ENCODE peak calls at places on chromosomes 13 and 19, in ten cellular contexts. R is brain pericyte; U is GF-D8; B is stimulated activated CD4-positive, alpha-beta T cell treated with anti-CD3 and anti-CD28 coated beads, Interleukin-4, amount 100 ng/mL, for 48 hours; W is endothelial cell; N is neural progenitor cell; H is bronchial epithelial cell; P is iPS-NIHi11; X is GM04503; A is AG09319. D is an unnamed sample.

GRCh38 chr13:88376762-88377388 is 705.7 kb downstream of the SLITRK5 start:
- DNase-seq in R (no peak), U (no peak), B (no peak), W (no peak), N (no peak), H (peak), P (no peak), X (no peak), A (no peak), D (no peak)

GRCh38 chr13:19836472-19836871 is 27.0 kb downstream of the ZMYM5 start:
- DNase-seq in R (no peak), U (no peak), B (no peak), W (no peak), N (no peak), H (peak), P (no peak), X (no peak), A (no peak), D (no peak)

GRCh38 chr19:46718934-46719551 is 2.1 kb upstream of the PRKD2 start:
- DNase-seq in R (no peak), U (peak), B (no peak), W (no peak), N (no peak), H (no peak), P (no peak), X (no peak), A (no peak), D (peak)

GRCh38 chr13:94798738-94799137 is 86.4 kb upstream of the SOX21 start:
- DNase-seq in R (no peak), U (no peak), B (no peak), W (no peak), N (no peak), H (no peak), P (no peak), X (no peak), A (no peak), D (no peak)

GRCh38 chr13:43848250-43848649 is 31.3 kb downstream of the CCDC122 start:
- DNase-seq in R (no peak), U (peak), B (no peak), W (no peak), N (no peak), H (peak), P (no peak), X (peak), A (peak), D (no peak)

GRCh38 chr13:47841131-47841530 is 159.9 kb downstream of the SUCLA2 start:
- DNase-seq in R (no peak), U (no peak), B (no peak), W (no peak), N (no peak), H (no peak), P (no peak), X (no peak), A (no peak), D (no peak)

GRCh38 chr13:20534038-20534608 is 8.5 kb upstream of the CRYL1 start:
- DNase-seq in R (no peak), U (no peak), B (no peak), W (no peak), N (no peak), H (no peak), P (no peak), X (no peak), A (no peak), D (no peak)

GRCh38 chr19:7618366-7618765 is 11.0 kb downstream of the XAB2 start:
- DNase-seq in R (no peak), U (no peak), B (no peak), W (no peak), N (no peak), H (no peak), P (no peak), X (no peak), A (no peak), D (no peak)

GRCh38 chr13:60012503-60012902 is 151.2 kb downstream of the DIAPH3 start:
- DNase-seq in R (no peak), U (no peak), B (no peak), W (no peak), N (no peak), H (peak), P (peak), X (no peak), A (no peak), D (no peak)

GRCh38 chr13:45108716-45109706 is 11.3 kb upstream of the GTF2F2 start:
- DNase-seq in R (no peak), U (no peak), B (no peak), W (no peak), N (no peak), H (no peak), P (no peak), X (no peak), A (no peak), D (peak)

GRCh38 chr13:95783747-95784146 is 106.8 kb downstream of the DNAJC3 start:
- DNase-seq in R (no peak), U (no peak), B (no peak), W (no peak), N (no peak), H (no peak), P (no peak), X (no peak), A (no peak), D (no peak)

GRCh38 chr19:50639121-50640112 is at the start of gene SYT3:
- DNase-seq in R (no peak), U (no peak), B (peak), W (no peak), N (peak), H (no peak), P (peak), X (no peak), A (no peak), D (peak)

GRCh38 chr19:7850429-7850819 is 20.4 kb downstream of the EVI5L start:
- DNase-seq in R (no peak), U (no peak), B (no peak), W (no peak), N (no peak), H (no peak), P (no peak), X (no peak), A (no peak), D (no peak)

GRCh38 chr19:2239173-2239572 is 2.5 kb downstream of the SF3A2 start:
- DNase-seq in R (no peak), U (peak), B (no peak), W (no peak), N (no peak), H (no peak), P (no peak), X (no peak), A (no peak), D (no peak)

GRCh38 chr13:30564489-30564888 is 53.2 kb upstream of the USPL1 start:
- DNase-seq in R (no peak), U (no peak), B (no peak), W (no peak), N (no peak), H (no peak), P (no peak), X (no peak), A (no peak), D (no peak)

GRCh38 chr19:6769006-6769637 is 1.9 kb upstream of the SH2D3A start:
- DNase-seq in R (no peak), U (no peak), B (no peak), W (no peak), N (peak), H (no peak), P (peak), X (no peak), A (no peak), D (peak)

GRCh38 chr19:16185925-16186234 is 670 bp downstream of the FAM32A start:
- DNase-seq in R (no peak), U (no peak), B (no peak), W (no peak), N (no peak), H (no peak), P (peak), X (no peak), A (no peak), D (no peak)

GRCh38 chr13:53200498-53201453 is 172.2 kb downstream of the OLFM4 start:
- DNase-seq in R (no peak), U (no peak), B (peak), W (peak), N (peak), H (no peak), P (peak), X (no peak), A (no peak), D (peak)

GRCh38 chr19:2167896-2168618 is 4.3 kb downstream of the DOT1L start:
- DNase-seq in R (no peak), U (peak), B (no peak), W (no peak), N (no peak), H (no peak), P (no peak), X (no peak), A (no peak), D (peak)

GRCh38 chr13:108263961-108264360 is 5.6 kb upstream of the TNFSF13B start:
- DNase-seq in R (no peak), U (no peak), B (no peak), W (no peak), N (no peak), H (no peak), P (no peak), X (no peak), A (no peak), D (no peak)

GRCh38 chr19:34960103-34960805 is 3.8 kb downstream of the ZNF792 start:
- DNase-seq in R (no peak), U (no peak), B (no peak), W (no peak), N (no peak), H (peak), P (no peak), X (peak), A (no peak), D (no peak)

GRCh38 chr13:19810996-19811881 is 28.5 kb upstream of the PSPC1 start:
- DNase-seq in R (no peak), U (no peak), B (no peak), W (no peak), N (no peak), H (no peak), P (no peak), X (no peak), A (no peak), D (no peak)